ENCODE peak calls at places on chromosomes 3 and 15, in ten cellular contexts. T is fibroblast of the aortic adventitia, D is OCI-LY7, S is Panc1, C is IMR-90, Y is GM06990, W is heart left ventricle, F is AG04449, G is bronchial epithelial cell, J is H1. N is an unnamed sample.

GRCh38 chr15:57146394-57147140 is 228.1 kb downstream of the TCF12 start:
- DNase-seq in G (peak; percentile 42), S (no peak), Y (peak; percentile 9), J (no peak), F (no peak), T (peak; percentile 88), C (peak; percentile 73), W (no peak), D (peak; percentile 53), N (peak; percentile 19)

GRCh38 chr15:58065445-58066041 is at the start of gene ALDH1A2:
- DNase-seq in S (no peak), G (no peak), D (no peak), J (no peak), Y (peak; percentile 4), W (peak; percentile 40), C (no peak), T (no peak), F (no peak), N (no peak)

GRCh38 chr3:116020989-116021388 is 397.7 kb downstream of the GAP43 start:
- DNase-seq in D (no peak), Y (no peak), W (no peak), S (no peak), T (no peak), F (no peak), C (no peak), G (no peak), J (no peak), N (no peak)

GRCh38 chr15:64783796-64784195 is 8.4 kb upstream of the RBPMS2 start:
- DNase-seq in S (no peak), Y (no peak), D (no peak), W (no peak), G (no peak), T (no peak), J (no peak), F (no peak), C (no peak), N (no peak)

GRCh38 chr15:75114327-75114726 is 87.4 kb upstream of the C15orf39 start:
- DNase-seq in T (no peak), D (no peak), F (no peak), S (no peak), C (no peak), J (no peak), G (no peak), Y (no peak), W (no peak), N (no peak)

GRCh38 chr3:159807137-159808028 is 181.3 kb upstream of the IL12A start:
- DNase-seq in D (no peak), W (no peak), C (no peak), F (no peak), T (no peak), J (no peak), G (peak; percentile 80), S (no peak), Y (no peak), N (no peak)

GRCh38 chr3:9994086-9994844 is 7.6 kb upstream of the EMC3 start:
- DNase-seq in G (peak; percentile 59), S (no peak), W (no peak), Y (no peak), D (no peak), J (no peak), C (peak; percentile 87), F (no peak), T (peak; percentile 75), N (no peak)

GRCh38 chr15:77519540-77519939 is 98.9 kb downstream of the HMG20A start:
- DNase-seq in G (no peak), C (peak; percentile 38), J (no peak), F (no peak), T (no peak), Y (no peak), W (no peak), S (no peak), D (no peak), N (no peak)

GRCh38 chr15:96354731-96355560 is 24.4 kb downstream of the NR2F2 start:
- DNase-seq in G (peak; percentile 76), J (no peak), T (peak; percentile 91), S (no peak), D (no peak), W (no peak), F (no peak), Y (no peak), C (peak; percentile 90), N (no peak)

GRCh38 chr15:96355561-96356129 is 25.1 kb downstream of the NR2F2 start:
- DNase-seq in C (no peak), D (no peak), Y (no peak), F (no peak), J (no peak), W (no peak), G (no peak), T (no peak), S (no peak), N (no peak)

GRCh38 chr15:96352594-96353377 is 22.3 kb downstream of the NR2F2 start:
- DNase-seq in J (no peak), W (no peak), G (no peak), D (no peak), C (peak; percentile 81), T (no peak), S (no peak), Y (no peak), F (no peak), N (no peak)

GRCh38 chr15:96353378-96353930 is 23.0 kb downstream of the NR2F2 start:
- DNase-seq in T (no peak), Y (no peak), C (no peak), W (no peak), D (no peak), J (no peak), G (no peak), F (no peak), S (no peak), N (no peak)

DNA sequence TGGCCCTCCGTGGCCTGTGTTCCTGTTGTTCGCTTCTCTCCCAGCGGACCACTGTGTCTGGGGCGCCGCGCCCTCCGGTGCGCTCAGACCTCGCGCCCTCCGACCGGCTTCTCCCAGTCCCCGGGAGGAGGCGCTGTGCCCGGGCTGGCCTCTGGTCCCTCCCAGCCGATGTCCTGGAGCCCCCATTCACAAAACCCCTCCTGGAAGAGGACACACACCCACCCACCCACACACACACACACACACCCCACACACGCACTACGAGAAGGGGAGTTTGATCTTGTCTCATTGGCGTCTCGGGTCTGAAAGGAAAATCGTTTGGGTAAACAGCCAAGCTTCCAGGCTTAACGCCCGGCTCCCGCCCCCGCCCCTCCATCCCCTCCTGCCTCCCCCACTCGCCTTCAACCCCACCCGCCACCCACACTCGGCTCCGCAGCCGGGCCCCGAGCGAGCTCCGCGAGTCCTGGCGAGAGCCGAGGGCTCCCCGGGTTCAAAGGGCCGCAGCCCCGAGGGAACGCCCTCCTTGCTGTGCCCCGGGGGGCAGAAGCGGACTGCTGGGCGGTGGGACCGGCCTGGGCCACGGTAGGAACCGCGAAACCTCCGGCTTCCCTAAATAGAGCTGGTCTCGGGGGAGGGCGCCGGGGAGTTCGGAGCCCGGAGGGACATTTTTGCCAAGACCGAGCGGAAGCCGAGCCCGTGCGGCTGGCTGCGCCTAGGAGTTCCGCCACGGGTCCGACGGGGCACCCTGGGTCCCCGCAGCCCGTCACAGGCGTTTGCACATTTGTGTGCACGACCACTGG is 23.6 kb downstream of the NR2F2 start:
- DNase-seq in C (peak; percentile 60), F (no peak), T (peak; percentile 54), D (no peak), J (no peak), S (no peak), Y (no peak), W (peak; percentile 59), G (no peak), N (no peak)
- TF ChIP-seq CTCF in C (peak; percentile 57), F (peak; percentile 84), T (peak; percentile 77), D (no peak), J (peak; percentile 81), S (peak; percentile 95), Y (no peak), W (peak; percentile 39), G (peak; percentile 38), N (no peak)

GRCh38 chr3:129277829-129278271 is 820 bp upstream of the HMCES start:
- DNase-seq in F (no peak), D (peak; percentile 79), S (no peak), T (peak; percentile 36), J (no peak), Y (no peak), W (no peak), G (no peak), C (peak; percentile 19), N (no peak)
- H3K4me3 ChIP-seq in F (peak overlapping the region; percentile 86), D (peak overlapping the region; percentile 93), S (peak overlapping the region; percentile 96), T (no peak overlapping the region), J (peak overlapping the region; percentile 96), Y (no peak overlapping the region), W (peak overlapping the region; percentile 98), G (no peak overlapping the region), C (no peak overlapping the region), N (peak overlapping the region; percentile 71)

DNA sequence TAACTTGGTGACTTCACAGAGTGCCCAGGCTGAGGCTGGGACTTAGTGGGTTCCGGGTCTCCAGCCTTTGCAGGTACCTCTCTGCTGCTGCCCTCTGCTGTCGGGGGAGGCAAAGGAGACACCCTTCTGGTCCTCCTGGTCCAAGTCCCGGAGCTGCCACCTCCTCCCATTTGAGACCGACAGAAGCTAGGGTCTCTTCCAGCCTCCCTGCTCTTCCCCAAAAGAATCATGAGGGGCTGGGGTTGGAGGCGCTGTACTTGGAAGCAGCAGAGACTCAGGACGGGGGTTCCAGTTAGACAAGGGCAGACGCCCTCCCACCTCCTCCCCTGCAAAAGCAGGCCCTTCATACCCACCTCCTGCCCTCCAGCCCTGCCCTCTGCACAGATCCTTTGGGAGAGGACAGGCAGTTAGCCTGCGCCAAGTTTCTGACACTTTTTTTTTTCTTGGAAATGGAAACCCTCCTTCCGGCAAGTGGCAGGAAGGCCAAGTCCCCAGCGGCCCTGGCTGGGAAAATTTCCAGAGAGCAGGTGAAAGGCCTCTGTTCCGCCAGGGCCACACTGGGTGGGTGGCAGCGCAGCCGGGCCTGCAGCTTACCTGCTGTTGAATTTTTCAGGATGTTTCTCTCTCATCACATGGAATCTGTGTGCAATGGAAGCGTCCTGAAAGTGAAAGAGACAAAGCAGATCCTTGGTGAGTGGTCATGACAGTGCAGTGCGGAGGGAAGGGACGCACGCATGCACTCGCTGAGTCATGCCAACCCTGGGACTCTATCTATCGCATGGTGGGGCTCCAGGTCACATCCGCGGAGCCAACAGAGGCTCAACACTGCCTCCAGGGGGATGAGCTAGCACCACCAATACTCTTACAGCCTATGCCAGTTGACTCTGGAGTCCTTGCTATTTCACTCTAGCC is 119.9 kb downstream of the DGKG start:
- DNase-seq in S (no peak), F (no peak), C (peak; percentile 82), T (peak; percentile 72), W (peak; percentile 86), Y (peak; percentile 70), D (peak; percentile 78), G (peak; percentile 63), J (peak; percentile 64), N (peak; percentile 73)
- TF ChIP-seq CTCF in S (peak; percentile 82), F (peak; percentile 26), C (peak; percentile 61), T (peak; percentile 68), W (peak; percentile 38), Y (peak; percentile 85), D (peak; percentile 85), G (peak; percentile 68), J (peak; percentile 75), N (peak; percentile 80)

GRCh38 chr15:60152386-60152785 is 148.3 kb downstream of the FOXB1 start:
- DNase-seq in C (no peak), G (no peak), J (no peak), T (no peak), Y (no peak), D (no peak), F (no peak), S (no peak), W (no peak), N (no peak)

GRCh38 chr15:60155661-60156060 is 151.6 kb downstream of the FOXB1 start:
- DNase-seq in F (peak; percentile 7), W (no peak), C (peak; percentile 16), J (no peak), T (peak; percentile 54), D (no peak), S (no peak), Y (no peak), G (peak; percentile 7), N (peak; percentile 3)

DNA sequence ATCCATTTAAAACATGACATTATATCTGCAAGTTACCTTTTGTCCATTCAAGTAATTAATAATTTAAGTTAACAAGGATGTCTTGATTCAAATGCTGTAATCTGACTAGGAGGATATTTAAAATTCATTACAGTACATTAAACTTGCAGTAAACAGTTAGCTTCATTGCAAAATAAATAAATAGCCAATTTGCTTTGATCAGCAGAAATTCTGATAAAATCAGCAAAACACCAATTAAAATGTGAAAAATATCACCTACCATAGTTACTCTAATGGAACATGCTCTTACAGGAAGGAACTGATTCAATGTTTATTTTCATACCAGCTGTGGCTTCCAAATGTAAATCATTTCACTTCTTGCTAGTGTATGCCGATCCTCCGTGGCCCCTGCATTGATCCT is 150.7 kb downstream of the FOXB1 start:
- DNase-seq in G (no peak), Y (no peak), W (no peak), D (no peak), T (no peak), S (no peak), C (no peak), F (no peak), J (no peak), N (no peak)
- H3K4me3 ChIP-seq in G (no peak overlapping the region), Y (no peak overlapping the region), W (no peak overlapping the region), D (no peak overlapping the region), T (no peak overlapping the region), S (no peak overlapping the region), C (no peak overlapping the region), F (no peak overlapping the region), J (no peak overlapping the region), N (no peak overlapping the region)